ENCODE peak calls at places on chromosomes 3 and 15, in six cellular contexts. O is IMR-90, Y is H9, L is H1, G is neuronal stem cell, I is mesenchymal stem cell. F is an unnamed sample.
A peak's percentile ranks its signal among the peaks of the same experiment; 100 is the strongest.

GRCh38 chr3:20141306-20141705 is 44.7 kb downstream of the SGO1 start:
- DNase-seq in O (no peak), Y (no peak), L (no peak), G (peak; percentile 47), I (no peak), F (no peak)

GRCh38 chr3:67302419-67302979 is 304.4 kb downstream of the KBTBD8 start:
- DNase-seq in O (no peak), Y (no peak), L (no peak), G (no peak), I (no peak), F (no peak)

GRCh38 chr3:43789028-43789427 is 98.3 kb downstream of the ABHD5 start:
- DNase-seq in O (no peak), Y (peak; percentile 8), L (no peak), G (no peak), I (no peak), F (no peak)

GRCh38 chr3:114293846-114294245 is at the start of gene TIGIT:
- DNase-seq in O (no peak), Y (no peak), L (no peak), G (no peak), I (no peak), F (no peak)

GRCh38 chr3:10637342-10637741 is 132.0 kb upstream of the ATP2B2 start:
- DNase-seq in O (no peak), Y (no peak), L (no peak), G (no peak), I (no peak), F (no peak)

GRCh38 chr15:58793862-58794261 is 22.8 kb downstream of the MINDY2 start:
- DNase-seq in O (no peak), Y (no peak), L (no peak), G (no peak), I (no peak), F (peak; percentile 93)

GRCh38 chr3:100072328-100073048 is 41.8 kb downstream of the FILIP1L start:
- DNase-seq in O (no peak), Y (no peak), L (no peak), G (no peak), I (peak; percentile 45), F (no peak)

GRCh38 chr3:31476209-31476608 is 56.5 kb upstream of the STT3B start:
- DNase-seq in O (no peak), Y (no peak), L (no peak), G (no peak), I (no peak), F (no peak)

GRCh38 chr3:171334465-171334811 is 125.8 kb downstream of the TNIK start:
- DNase-seq in O (no peak), Y (no peak), L (no peak), G (no peak), I (no peak), F (no peak)

GRCh38 chr3:55824406-55824805 is 337.3 kb upstream of the WNT5A start:
- DNase-seq in O (no peak), Y (no peak), L (no peak), G (no peak), I (peak; percentile 25), F (no peak)

GRCh38 chr3:49098429-49098828 is 4.6 kb upstream of the QRICH1 start:
- DNase-seq in O (peak; percentile 34), Y (no peak), L (no peak), G (no peak), I (no peak), F (no peak)

GRCh38 chr15:94008101-94009080 is 223.0 kb upstream of the MCTP2 start:
- DNase-seq in O (peak; percentile 26), Y (no peak), L (no peak), G (no peak), I (peak; percentile 14), F (no peak)

GRCh38 chr3:98612996-98613517 is 19.6 kb upstream of the CPOX start:
- DNase-seq in O (no peak), Y (no peak), L (no peak), G (no peak), I (no peak), F (no peak)

GRCh38 chr3:193231201-193231600 is 9.8 kb upstream of the PLAAT1 start:
- DNase-seq in O (no peak), Y (no peak), L (no peak), G (no peak), I (no peak), F (no peak)

GRCh38 chr3:46856576-46857471 is 6.4 kb downstream of the MYL3 start:
- DNase-seq in O (no peak), Y (no peak), L (no peak), G (no peak), I (no peak), F (no peak)

GRCh38 chr15:79820820-79821219 is 76.0 kb downstream of the MTHFS start:
- DNase-seq in O (no peak), Y (no peak), L (no peak), G (no peak), I (no peak), F (no peak)

GRCh38 chr3:38560284-38560683 is 64.1 kb downstream of the EXOG start:
- DNase-seq in O (no peak), Y (peak; percentile 24), L (no peak), G (no peak), I (no peak), F (no peak)

GRCh38 chr3:119352235-119352634 is 58.1 kb downstream of the ARHGAP31 start:
- DNase-seq in O (peak; percentile 31), Y (no peak), L (no peak), G (no peak), I (no peak), F (peak; percentile 70)

GRCh38 chr3:38154625-38155255 is 10.6 kb upstream of the OXSR1 start:
- DNase-seq in O (no peak), Y (no peak), L (peak; percentile 27), G (no peak), I (no peak), F (peak; percentile 83)

GRCh38 chr15:55703873-55704285 is 39.1 kb downstream of the PRTG start:
- DNase-seq in O (peak; percentile 4), Y (no peak), L (no peak), G (no peak), I (peak; percentile 60), F (no peak)

GRCh38 chr3:69452295-69452694 is 66.4 kb upstream of the FRMD4B start:
- DNase-seq in O (no peak), Y (no peak), L (no peak), G (no peak), I (no peak), F (no peak)

DNA sequence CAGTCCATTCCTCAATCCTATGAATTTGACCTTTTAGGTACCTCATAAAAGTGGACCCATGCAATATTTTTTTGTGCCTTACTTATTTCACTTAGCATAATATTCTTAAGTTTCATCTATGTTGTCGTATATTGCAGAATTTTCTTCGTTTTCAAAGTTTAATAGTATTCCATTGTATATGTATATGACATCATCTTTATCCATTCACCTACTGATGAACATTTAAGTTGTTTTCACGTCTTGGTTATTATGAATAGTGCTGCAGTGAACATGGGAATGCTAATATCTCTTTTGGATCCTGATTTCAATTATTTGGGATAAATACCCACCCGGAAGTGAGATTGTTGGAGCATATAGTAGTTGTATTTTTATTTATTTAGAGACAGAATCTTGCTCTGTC is 65.1 kb downstream of the AP4E1 start:
- DNase-seq in O (no peak), Y (no peak), L (no peak), G (no peak), I (no peak), F (no peak)
- H3K9me3 ChIP-seq in O (peaks cover 4% of the 10 kb centered on the region), Y (no peaks in the 10 kb centered on the region), L (no peaks in the 10 kb centered on the region), G (peaks cover 4% of the 10 kb centered on the region), I (peaks cover 42% of the 10 kb centered on the region), F (no peaks in the 10 kb centered on the region)

GRCh38 chr3:54131026-54131605 is 8.8 kb downstream of the CACNA2D3 start:
- DNase-seq in O (no peak), Y (no peak), L (no peak), G (no peak), I (no peak), F (no peak)

GRCh38 chr3:54134713-54135112 is 12.4 kb downstream of the CACNA2D3 start:
- DNase-seq in O (no peak), Y (peak; percentile 36), L (no peak), G (no peak), I (no peak), F (no peak)

GRCh38 chr3:54133196-54133595 is 10.8 kb downstream of the CACNA2D3 start:
- DNase-seq in O (no peak), Y (no peak), L (no peak), G (no peak), I (no peak), F (peak; percentile 6)

GRCh38 chr3:54132685-54133084 is 10.3 kb downstream of the CACNA2D3 start:
- DNase-seq in O (no peak), Y (no peak), L (no peak), G (no peak), I (no peak), F (no peak)

GRCh38 chr3:54134155-54134554 is 11.8 kb downstream of the CACNA2D3 start:
- DNase-seq in O (no peak), Y (peak; percentile 27), L (no peak), G (no peak), I (no peak), F (no peak)
- H4K91ac ChIP-seq in O (no peak overlapping the region), Y (no peak overlapping the region), L (no peak overlapping the region), G (no peak overlapping the region), I (no peak overlapping the region), F (no peak overlapping the region)

GRCh38 chr3:64240959-64241358 is 15.7 kb upstream of the PRICKLE2 start:
- DNase-seq in O (no peak), Y (no peak), L (no peak), G (no peak), I (no peak), F (no peak)

GRCh38 chr3:64242435-64242834 is 17.2 kb upstream of the PRICKLE2 start:
- DNase-seq in O (no peak), Y (no peak), L (no peak), G (no peak), I (no peak), F (no peak)

GRCh38 chr3:64240445-64240844 is 15.2 kb upstream of the PRICKLE2 start:
- DNase-seq in O (no peak), Y (no peak), L (no peak), G (no peak), I (no peak), F (no peak)

GRCh38 chr3:64238971-64239667 is 13.9 kb upstream of the PRICKLE2 start:
- DNase-seq in O (peak; percentile 97), Y (peak; percentile 92), L (peak; percentile 67), G (peak; percentile 56), I (peak; percentile 97), F (peak; percentile 15)

GRCh38 chr3:64239841-64240240 is 14.6 kb upstream of the PRICKLE2 start:
- DNase-seq in O (no peak), Y (no peak), L (no peak), G (no peak), I (no peak), F (no peak)
- H2AK5ac ChIP-seq in O (peak overlapping the region; percentile 72), Y (no peak overlapping the region), L (no peak overlapping the region), G (no peak overlapping the region), I (peak overlapping the region; percentile 100), F (no peak overlapping the region)

DNA sequence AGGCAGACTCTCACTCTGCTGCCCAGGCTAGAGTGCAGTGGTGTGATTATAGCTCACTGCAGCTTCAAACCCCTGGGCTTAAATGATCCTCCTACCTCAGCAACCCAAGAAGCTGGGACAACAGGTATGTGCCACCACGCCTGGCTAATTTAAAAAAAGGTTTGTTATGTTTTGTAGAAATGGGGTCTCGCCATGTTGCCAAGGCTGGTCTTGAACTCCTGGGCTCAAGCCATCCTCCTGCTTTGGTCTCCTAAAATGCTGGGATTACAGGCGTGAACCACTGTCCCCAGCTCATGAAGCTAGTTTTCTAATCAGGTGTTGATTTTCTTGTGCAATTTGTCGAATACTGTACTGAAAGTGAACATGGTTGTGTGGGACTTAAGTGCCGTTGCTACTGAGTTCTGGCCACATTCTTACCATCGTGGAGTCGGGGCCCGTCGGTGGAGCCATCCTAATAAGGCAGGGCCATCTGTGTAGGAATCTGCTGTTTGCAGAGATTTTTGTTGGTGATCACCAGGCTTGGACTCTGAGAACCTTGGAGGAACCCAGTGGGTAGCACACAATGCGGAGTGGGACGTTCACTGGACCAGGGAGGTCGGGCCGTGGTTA is 193.2 kb downstream of the GOLGA6L6 start:
- DNase-seq in O (no peak), Y (peak; percentile 23), L (no peak), G (no peak), I (no peak), F (no peak)
- H3K9me3 ChIP-seq in O (peaks cover 84% of the 10 kb centered on the region), Y (peaks cover 96% of the 10 kb centered on the region), L (peaks cover 98% of the 10 kb centered on the region), G (peaks cover 39% of the 10 kb centered on the region), I (peaks cover 10% of the 10 kb centered on the region), F (peaks cover 76% of the 10 kb centered on the region)